ENCODE peak calls at places on chromosomes 11 and 22, in five cellular contexts. One of them, this sample, is unnamed.

GRCh38 chr11:93160808-93161207 is 37.0 kb downstream of the SLC36A4 start:
- DNase-seq in lower lobe of right lung: no peak
- DNase-seq in lung: no peak
- DNase-seq in right lobe of liver: no peak
- DNase-seq in neuronal stem cell: no peak
- DNase-seq in this sample: no peak

GRCh38 chr11:20025331-20025840 is 134.9 kb downstream of the DBX1 start:
- DNase-seq in lower lobe of right lung: no peak
- DNase-seq in lung: no peak
- DNase-seq in right lobe of liver: no peak
- DNase-seq in neuronal stem cell: no peak
- DNase-seq in this sample: no peak

GRCh38 chr11:83751041-83751440 is 464.9 kb upstream of the CCDC90B start:
- DNase-seq in lower lobe of right lung: no peak
- DNase-seq in lung: no peak
- DNase-seq in right lobe of liver: no peak
- DNase-seq in neuronal stem cell: no peak
- DNase-seq in this sample: no peak

GRCh38 chr11:131094828-131095227 is 178.5 kb upstream of the SNX19 start:
- DNase-seq in lower lobe of right lung: no peak
- DNase-seq in lung: peak; percentile 13
- DNase-seq in right lobe of liver: no peak
- DNase-seq in neuronal stem cell: no peak
- DNase-seq in this sample: no peak

GRCh38 chr11:50333861-50334260 is 301.2 kb downstream of the OR4C45 start:
- DNase-seq in lower lobe of right lung: no peak
- DNase-seq in lung: no peak
- DNase-seq in right lobe of liver: no peak
- DNase-seq in neuronal stem cell: no peak
- DNase-seq in this sample: no peak

GRCh38 chr11:65448418-65449196 is 26.0 kb downstream of the NEAT1 start:
- DNase-seq in lower lobe of right lung: no peak
- DNase-seq in lung: no peak
- DNase-seq in right lobe of liver: peak; percentile 31
- DNase-seq in neuronal stem cell: no peak
- DNase-seq in this sample: no peak

GRCh38 chr11:12585861-12586260 is 88.4 kb upstream of the TEAD1 start:
- DNase-seq in lower lobe of right lung: no peak
- DNase-seq in lung: no peak
- DNase-seq in right lobe of liver: no peak
- DNase-seq in neuronal stem cell: no peak
- DNase-seq in this sample: no peak

GRCh38 chr11:120073196-120073595 is 64.7 kb downstream of the TRIM29 start:
- DNase-seq in lower lobe of right lung: no peak
- DNase-seq in lung: no peak
- DNase-seq in right lobe of liver: no peak
- DNase-seq in neuronal stem cell: no peak
- DNase-seq in this sample: no peak

GRCh38 chr11:102566112-102566511 is 35.6 kb upstream of the MMP7 start:
- DNase-seq in lower lobe of right lung: no peak
- DNase-seq in lung: no peak
- DNase-seq in right lobe of liver: no peak
- DNase-seq in neuronal stem cell: no peak
- DNase-seq in this sample: no peak

GRCh38 chr11:110173775-110174644 is 80.8 kb downstream of the ZC3H12C start:
- DNase-seq in lower lobe of right lung: peak; percentile 78
- DNase-seq in lung: peak; percentile 71
- DNase-seq in right lobe of liver: peak; percentile 57
- DNase-seq in neuronal stem cell: peak; percentile 67
- DNase-seq in this sample: no peak

GRCh38 chr11:73729594-73730206 is 31.2 kb downstream of the RAB6A start:
- DNase-seq in lower lobe of right lung: no peak
- DNase-seq in lung: no peak
- DNase-seq in right lobe of liver: no peak
- DNase-seq in neuronal stem cell: peak; percentile 43
- DNase-seq in this sample: no peak

GRCh38 chr11:119371778-119372182 is 9.7 kb downstream of the USP2 start:
- DNase-seq in lower lobe of right lung: no peak
- DNase-seq in lung: no peak
- DNase-seq in right lobe of liver: peak; percentile 42
- DNase-seq in neuronal stem cell: no peak
- DNase-seq in this sample: no peak

GRCh38 chr22:25113316-25113721 is 86.3 kb upstream of the CRYBB3 start:
- DNase-seq in lower lobe of right lung: peak; percentile 64
- DNase-seq in lung: peak; percentile 48
- DNase-seq in right lobe of liver: peak; percentile 80
- DNase-seq in neuronal stem cell: no peak
- DNase-seq in this sample: peak; percentile 76

DNA sequence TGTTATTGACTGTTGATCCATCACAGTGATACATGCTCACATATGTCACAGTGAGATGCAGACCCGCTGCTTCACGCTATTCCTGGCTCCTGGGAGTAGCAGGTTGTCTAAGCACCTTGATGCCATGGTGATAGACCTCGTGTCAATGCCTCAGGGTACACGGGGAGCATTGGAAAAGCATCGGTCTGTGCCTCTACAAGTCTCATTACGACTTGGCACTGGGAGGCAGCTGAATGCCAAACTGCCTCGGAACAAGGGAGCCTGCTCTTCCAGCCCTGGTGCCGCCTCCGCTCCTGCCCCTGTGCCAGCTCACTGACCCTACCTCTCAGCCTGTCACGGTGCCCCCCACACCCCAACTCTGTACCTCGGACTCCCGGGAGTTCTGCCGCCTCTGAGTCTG is 1.6 kb upstream of the NFAM1 start:
- DNase-seq in lower lobe of right lung: no peak
- DNase-seq in lung: no peak
- DNase-seq in right lobe of liver: no peak
- DNase-seq in neuronal stem cell: no peak
- DNase-seq in this sample: no peak
- H3K4me1 ChIP-seq in lower lobe of right lung: peaks cover 26% of the 10 kb centered on the region
- H3K4me1 ChIP-seq in lung: peaks cover 3% of the 10 kb centered on the region
- H3K4me1 ChIP-seq in right lobe of liver: no peaks in the 10 kb centered on the region
- H3K4me1 ChIP-seq in neuronal stem cell: peaks cover 22% of the 10 kb centered on the region
- H3K4me1 ChIP-seq in this sample: no peaks in the 10 kb centered on the region

DNA sequence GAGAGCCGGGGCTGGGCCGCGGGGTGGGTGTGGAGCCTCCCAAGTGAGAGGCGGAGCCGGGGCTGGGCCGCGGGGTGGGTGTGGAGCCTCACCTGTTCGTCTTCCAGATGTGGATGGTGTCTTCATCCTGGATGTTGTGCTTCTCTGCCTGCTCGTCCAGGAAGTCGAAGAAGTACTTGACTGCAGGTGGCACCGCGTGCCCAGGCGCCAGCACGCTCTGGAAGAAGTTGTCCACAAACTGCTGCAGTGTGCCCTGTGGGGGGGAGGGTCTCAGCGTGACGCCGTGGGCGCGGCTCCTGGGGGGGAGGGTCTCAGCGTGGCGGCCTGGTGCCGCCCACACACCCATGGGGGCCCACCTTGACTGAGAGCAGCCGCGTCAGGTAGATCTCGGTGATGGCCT is 7.6 kb upstream of the MAPK11 start:
- DNase-seq in lower lobe of right lung: no peak
- DNase-seq in lung: no peak
- DNase-seq in right lobe of liver: no peak
- DNase-seq in neuronal stem cell: no peak
- DNase-seq in this sample: no peak
- H3K4me1 ChIP-seq in lower lobe of right lung: peaks cover 18% of the 10 kb centered on the region
- H3K4me1 ChIP-seq in lung: peaks cover 6% of the 10 kb centered on the region
- H3K4me1 ChIP-seq in right lobe of liver: no peaks in the 10 kb centered on the region
- H3K4me1 ChIP-seq in neuronal stem cell: peaks cover 6% of the 10 kb centered on the region
- H3K4me1 ChIP-seq in this sample: peaks cover 8% of the 10 kb centered on the region

GRCh38 chr11:114295676-114296081 is 520 bp upstream of the NNMT start:
- DNase-seq in lower lobe of right lung: no peak
- DNase-seq in lung: no peak
- DNase-seq in right lobe of liver: no peak
- DNase-seq in neuronal stem cell: no peak
- DNase-seq in this sample: no peak
- H3K4me1 ChIP-seq in lower lobe of right lung: peaks cover 43% of the 10 kb centered on the region
- H3K4me1 ChIP-seq in lung: peaks cover 6% of the 10 kb centered on the region
- H3K4me1 ChIP-seq in right lobe of liver: no peaks in the 10 kb centered on the region
- H3K4me1 ChIP-seq in neuronal stem cell: no peaks in the 10 kb centered on the region
- H3K4me1 ChIP-seq in this sample: peaks cover 52% of the 10 kb centered on the region

GRCh38 chr11:69292221-69292648 is 1.7 kb upstream of the MYEOV start:
- DNase-seq in lower lobe of right lung: peak; percentile 54
- DNase-seq in lung: no peak
- DNase-seq in right lobe of liver: no peak
- DNase-seq in neuronal stem cell: peak; percentile 17
- DNase-seq in this sample: no peak

GRCh38 chr11:69293087-69293486 is 868 bp upstream of the MYEOV start:
- DNase-seq in lower lobe of right lung: peak; percentile 69
- DNase-seq in lung: peak; percentile 57
- DNase-seq in right lobe of liver: no peak
- DNase-seq in neuronal stem cell: no peak
- DNase-seq in this sample: no peak

GRCh38 chr11:69295079-69295994 is 1.4 kb downstream of the MYEOV start:
- DNase-seq in lower lobe of right lung: peak; percentile 44
- DNase-seq in lung: no peak
- DNase-seq in right lobe of liver: no peak
- DNase-seq in neuronal stem cell: no peak
- DNase-seq in this sample: no peak

GRCh38 chr11:69294621-69295078 is 695 bp downstream of the MYEOV start:
- DNase-seq in lower lobe of right lung: peak; percentile 46
- DNase-seq in lung: no peak
- DNase-seq in right lobe of liver: no peak
- DNase-seq in neuronal stem cell: no peak
- DNase-seq in this sample: no peak

GRCh38 chr11:69293819-69294505 is at the start of gene MYEOV:
- DNase-seq in lower lobe of right lung: peak; percentile 59
- DNase-seq in lung: peak; percentile 61
- DNase-seq in right lobe of liver: peak; percentile 59
- DNase-seq in neuronal stem cell: no peak
- DNase-seq in this sample: no peak
- H3K4me1 ChIP-seq in lower lobe of right lung: peaks cover 64% of the 10 kb centered on the region
- H3K4me1 ChIP-seq in lung: peaks cover 51% of the 10 kb centered on the region
- H3K4me1 ChIP-seq in right lobe of liver: no peaks in the 10 kb centered on the region
- H3K4me1 ChIP-seq in neuronal stem cell: peaks cover 14% of the 10 kb centered on the region
- H3K4me1 ChIP-seq in this sample: peaks cover 30% of the 10 kb centered on the region

DNA sequence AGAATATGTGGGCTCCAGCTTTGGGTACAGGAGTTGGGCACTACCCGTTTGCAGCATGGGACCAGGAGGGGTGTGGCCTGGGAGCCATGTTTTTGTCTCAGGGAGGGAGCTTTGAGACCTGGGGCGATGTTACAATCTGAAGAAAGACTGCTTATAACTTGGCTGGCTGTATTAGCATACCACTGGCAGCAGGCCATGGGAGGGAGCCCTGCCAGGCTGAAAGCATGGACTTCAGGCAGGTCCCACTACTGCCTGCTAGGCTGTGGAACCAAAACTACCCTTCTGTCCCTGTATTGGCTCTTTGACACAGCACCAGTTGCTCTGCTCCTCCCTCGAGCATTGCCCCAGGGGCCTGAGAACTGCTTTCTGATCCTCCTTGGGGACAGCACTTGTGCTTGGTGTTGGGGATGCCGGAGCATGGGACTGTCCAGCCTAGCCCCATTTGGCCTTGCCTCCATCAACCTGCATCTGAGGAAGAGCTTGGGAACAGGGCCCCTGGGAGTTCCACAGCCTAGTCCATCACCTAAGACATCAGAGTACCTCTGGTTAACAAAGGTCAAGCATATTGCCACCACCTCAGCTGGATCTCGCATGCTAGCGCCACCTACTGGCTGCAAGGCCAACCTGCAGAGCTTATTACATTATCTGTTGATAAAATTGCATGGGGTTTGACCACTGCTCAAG is 217.4 kb downstream of the SBF2 start:
- DNase-seq in lower lobe of right lung: no peak
- DNase-seq in lung: no peak
- DNase-seq in right lobe of liver: peak; percentile 58
- DNase-seq in neuronal stem cell: no peak
- DNase-seq in this sample: no peak
- H3K4me1 ChIP-seq in lower lobe of right lung: no peaks in the 10 kb centered on the region
- H3K4me1 ChIP-seq in lung: peaks cover 6% of the 10 kb centered on the region
- H3K4me1 ChIP-seq in right lobe of liver: no peaks in the 10 kb centered on the region
- H3K4me1 ChIP-seq in neuronal stem cell: no peaks in the 10 kb centered on the region
- H3K4me1 ChIP-seq in this sample: no peaks in the 10 kb centered on the region

GRCh38 chr11:112751312-112751711 is 209.9 kb upstream of the NCAM1 start:
- DNase-seq in lower lobe of right lung: no peak
- DNase-seq in lung: no peak
- DNase-seq in right lobe of liver: no peak
- DNase-seq in neuronal stem cell: no peak
- DNase-seq in this sample: no peak

GRCh38 chr11:112756166-112756565 is 205.1 kb upstream of the NCAM1 start:
- DNase-seq in lower lobe of right lung: no peak
- DNase-seq in lung: no peak
- DNase-seq in right lobe of liver: no peak
- DNase-seq in neuronal stem cell: no peak
- DNase-seq in this sample: no peak

GRCh38 chr11:112751763-112752162 is 209.5 kb upstream of the NCAM1 start:
- DNase-seq in lower lobe of right lung: no peak
- DNase-seq in lung: no peak
- DNase-seq in right lobe of liver: no peak
- DNase-seq in neuronal stem cell: no peak
- DNase-seq in this sample: no peak

GRCh38 chr11:112753706-112754105 is 207.5 kb upstream of the NCAM1 start:
- DNase-seq in lower lobe of right lung: no peak
- DNase-seq in lung: no peak
- DNase-seq in right lobe of liver: no peak
- DNase-seq in neuronal stem cell: no peak
- DNase-seq in this sample: no peak

GRCh38 chr11:112752563-112752962 is 208.7 kb upstream of the NCAM1 start:
- DNase-seq in lower lobe of right lung: no peak
- DNase-seq in lung: no peak
- DNase-seq in right lobe of liver: no peak
- DNase-seq in neuronal stem cell: no peak
- DNase-seq in this sample: no peak
- H3K4me1 ChIP-seq in lower lobe of right lung: no peaks in the 10 kb centered on the region
- H3K4me1 ChIP-seq in lung: no peaks in the 10 kb centered on the region
- H3K4me1 ChIP-seq in right lobe of liver: no peaks in the 10 kb centered on the region
- H3K4me1 ChIP-seq in neuronal stem cell: peaks cover 12% of the 10 kb centered on the region
- H3K4me1 ChIP-seq in this sample: no peaks in the 10 kb centered on the region

This sample was measured in RWPE2.